ENCODE peak calls at places on chromosomes 4 and X, in six cellular contexts. One of them, this sample, is unnamed. For H3K4me1, the result is how much of the 10 kb centered on the place peaks cover.

GRCh38 chr4:122152699-122153328 is 683 bp downstream of the BLTP1 start:
- DNase-seq in neural progenitor cell: peak
- DNase-seq in stomach: peak
- DNase-seq in uterus: no peak
- DNase-seq in psoas muscle: peak
- DNase-seq in A673: peak
- DNase-seq in this sample: peak

GRCh38 chr4:41569957-41570356 is 32.0 kb downstream of the LIMCH1 start:
- DNase-seq in neural progenitor cell: peak
- DNase-seq in stomach: no peak
- DNase-seq in uterus: no peak
- DNase-seq in psoas muscle: peak
- DNase-seq in A673: no peak
- DNase-seq in this sample: peak

GRCh38 chrX:131067846-131068745 is 9.9 kb downstream of the ARHGAP36 start:
- DNase-seq in neural progenitor cell: peak
- DNase-seq in stomach: no peak
- DNase-seq in uterus: no peak
- DNase-seq in psoas muscle: no peak
- DNase-seq in A673: no peak
- DNase-seq in this sample: no peak

GRCh38 chrX:25020391-25021131 is 4.8 kb upstream of the ARX start:
- DNase-seq in neural progenitor cell: peak
- DNase-seq in stomach: no peak
- DNase-seq in uterus: no peak
- DNase-seq in psoas muscle: peak
- DNase-seq in A673: peak
- DNase-seq in this sample: no peak

GRCh38 chr4:20109395-20109794 is 142.3 kb upstream of the SLIT2 start:
- DNase-seq in neural progenitor cell: no peak
- DNase-seq in stomach: no peak
- DNase-seq in uterus: no peak
- DNase-seq in psoas muscle: no peak
- DNase-seq in A673: no peak
- DNase-seq in this sample: no peak

GRCh38 chr4:16442296-16442695 is 216.0 kb upstream of the TAPT1 start:
- DNase-seq in neural progenitor cell: no peak
- DNase-seq in stomach: no peak
- DNase-seq in uterus: no peak
- DNase-seq in psoas muscle: no peak
- DNase-seq in A673: no peak
- DNase-seq in this sample: no peak

GRCh38 chr4:145299380-145300076 is 119.1 kb upstream of the OTUD4 start:
- DNase-seq in neural progenitor cell: no peak
- DNase-seq in stomach: no peak
- DNase-seq in uterus: no peak
- DNase-seq in psoas muscle: no peak
- DNase-seq in A673: peak
- DNase-seq in this sample: no peak

GRCh38 chr4:75990129-75990528 is 616 bp downstream of the SDAD1 start:
- DNase-seq in neural progenitor cell: peak
- DNase-seq in stomach: no peak
- DNase-seq in uterus: no peak
- DNase-seq in psoas muscle: no peak
- DNase-seq in A673: no peak
- DNase-seq in this sample: no peak

GRCh38 chrX:121308276-121308805 is 260.9 kb downstream of the GLUD2 start:
- DNase-seq in neural progenitor cell: peak
- DNase-seq in stomach: no peak
- DNase-seq in uterus: peak
- DNase-seq in psoas muscle: no peak
- DNase-seq in A673: peak
- DNase-seq in this sample: no peak

GRCh38 chrX:17580529-17581155 is 156.7 kb upstream of the SCML1 start:
- DNase-seq in neural progenitor cell: no peak
- DNase-seq in stomach: no peak
- DNase-seq in uterus: peak
- DNase-seq in psoas muscle: no peak
- DNase-seq in A673: peak
- DNase-seq in this sample: no peak

GRCh38 chrX:66015152-66015827 is 24.6 kb downstream of the VSIG4 start:
- DNase-seq in neural progenitor cell: no peak
- DNase-seq in stomach: no peak
- DNase-seq in uterus: no peak
- DNase-seq in psoas muscle: no peak
- DNase-seq in A673: no peak
- DNase-seq in this sample: peak

GRCh38 chr4:123043793-123044425 is 121.5 kb upstream of the NUDT6 start:
- DNase-seq in neural progenitor cell: no peak
- DNase-seq in stomach: no peak
- DNase-seq in uterus: no peak
- DNase-seq in psoas muscle: no peak
- DNase-seq in A673: no peak
- DNase-seq in this sample: no peak

GRCh38 chr4:82989567-82990429 is 20.8 kb downstream of the LIN54 start:
- DNase-seq in neural progenitor cell: no peak
- DNase-seq in stomach: no peak
- DNase-seq in uterus: no peak
- DNase-seq in psoas muscle: no peak
- DNase-seq in A673: no peak
- DNase-seq in this sample: no peak

GRCh38 chrX:6614516-6614915 is 79.6 kb upstream of the VCX3A start:
- DNase-seq in neural progenitor cell: peak
- DNase-seq in stomach: no peak
- DNase-seq in uterus: no peak
- DNase-seq in psoas muscle: no peak
- DNase-seq in A673: no peak
- DNase-seq in this sample: no peak

GRCh38 chr4:6605605-6606004 is 30.6 kb downstream of the MAN2B2 start:
- DNase-seq in neural progenitor cell: no peak
- DNase-seq in stomach: no peak
- DNase-seq in uterus: no peak
- DNase-seq in psoas muscle: no peak
- DNase-seq in A673: no peak
- DNase-seq in this sample: no peak

GRCh38 chr4:110472583-110473329 is 3.2 kb upstream of the ENPEP start:
- DNase-seq in neural progenitor cell: peak
- DNase-seq in stomach: no peak
- DNase-seq in uterus: no peak
- DNase-seq in psoas muscle: no peak
- DNase-seq in A673: no peak
- DNase-seq in this sample: no peak

GRCh38 chrX:38571058-38571457 is 9.7 kb downstream of the TSPAN7 start:
- DNase-seq in neural progenitor cell: no peak
- DNase-seq in stomach: no peak
- DNase-seq in uterus: no peak
- DNase-seq in psoas muscle: no peak
- DNase-seq in A673: no peak
- DNase-seq in this sample: no peak

GRCh38 chrX:45347877-45348675 is 147.4 kb upstream of the DIPK2B start:
- DNase-seq in neural progenitor cell: no peak
- DNase-seq in stomach: no peak
- DNase-seq in uterus: no peak
- DNase-seq in psoas muscle: no peak
- DNase-seq in A673: no peak
- DNase-seq in this sample: no peak

GRCh38 chr4:139704915-139705485 is 39.4 kb downstream of the MGST2 start:
- DNase-seq in neural progenitor cell: no peak
- DNase-seq in stomach: no peak
- DNase-seq in uterus: no peak
- DNase-seq in psoas muscle: no peak
- DNase-seq in A673: peak
- DNase-seq in this sample: no peak

GRCh38 chr4:30790123-30790522 is 70.0 kb downstream of the PCDH7 start:
- DNase-seq in neural progenitor cell: no peak
- DNase-seq in stomach: no peak
- DNase-seq in uterus: no peak
- DNase-seq in psoas muscle: no peak
- DNase-seq in A673: no peak
- DNase-seq in this sample: no peak

GRCh38 chrX:23637187-23637586 is 30.1 kb upstream of the PRDX4 start:
- DNase-seq in neural progenitor cell: no peak
- DNase-seq in stomach: no peak
- DNase-seq in uterus: no peak
- DNase-seq in psoas muscle: no peak
- DNase-seq in A673: no peak
- DNase-seq in this sample: no peak

GRCh38 chr4:85910985-85911384 is 436.0 kb downstream of the ARHGAP24 start:
- DNase-seq in neural progenitor cell: no peak
- DNase-seq in stomach: no peak
- DNase-seq in uterus: no peak
- DNase-seq in psoas muscle: no peak
- DNase-seq in A673: no peak
- DNase-seq in this sample: no peak

GRCh38 chrX:68084765-68085164 is 348.5 kb downstream of the OPHN1 start:
- DNase-seq in neural progenitor cell: no peak
- DNase-seq in stomach: no peak
- DNase-seq in uterus: peak
- DNase-seq in psoas muscle: no peak
- DNase-seq in A673: no peak
- DNase-seq in this sample: no peak

GRCh38 chr4:73728091-73728741 is 12.2 kb upstream of the CXCL8 start:
- DNase-seq in neural progenitor cell: no peak
- DNase-seq in stomach: no peak
- DNase-seq in uterus: no peak
- DNase-seq in psoas muscle: no peak
- DNase-seq in A673: no peak
- DNase-seq in this sample: no peak

DNA sequence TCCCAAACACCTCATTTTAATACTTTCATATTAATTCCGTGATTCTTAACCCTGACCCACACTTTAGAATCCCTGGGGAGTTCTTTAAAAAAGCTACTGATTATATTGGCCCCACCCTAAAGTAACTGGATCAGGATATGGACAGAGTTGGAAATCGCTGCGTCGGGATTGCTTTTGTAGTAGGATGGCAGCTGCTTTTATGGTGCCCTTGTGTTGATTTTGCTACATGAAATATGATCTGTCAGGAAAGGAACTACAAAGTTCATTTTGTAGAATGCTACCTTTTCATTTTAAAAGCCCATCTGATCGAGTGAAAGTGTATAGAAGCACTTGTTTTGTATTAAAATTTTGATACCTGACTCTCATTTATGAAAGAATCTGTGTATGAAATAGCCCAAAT is 43.6 kb downstream of the TMEM131L start:
- DNase-seq in neural progenitor cell: no peak
- DNase-seq in stomach: no peak
- DNase-seq in uterus: no peak
- DNase-seq in psoas muscle: no peak
- DNase-seq in A673: no peak
- DNase-seq in this sample: no peak
- H3K4me1 ChIP-seq in neural progenitor cell: under half
- H3K4me1 ChIP-seq in stomach: under half
- H3K4me1 ChIP-seq in uterus: under half
- H3K4me1 ChIP-seq in psoas muscle: half or more
- H3K4me1 ChIP-seq in A673: under half
- H3K4me1 ChIP-seq in this sample: under half

GRCh38 chr4:161803171-161803570 is 360.6 kb downstream of the FSTL5 start:
- DNase-seq in neural progenitor cell: no peak
- DNase-seq in stomach: no peak
- DNase-seq in uterus: no peak
- DNase-seq in psoas muscle: no peak
- DNase-seq in A673: no peak
- DNase-seq in this sample: no peak

GRCh38 chr4:161799687-161800086 is 364.1 kb downstream of the FSTL5 start:
- DNase-seq in neural progenitor cell: no peak
- DNase-seq in stomach: no peak
- DNase-seq in uterus: no peak
- DNase-seq in psoas muscle: no peak
- DNase-seq in A673: no peak
- DNase-seq in this sample: no peak
- H3K4me1 ChIP-seq in neural progenitor cell: under half
- H3K4me1 ChIP-seq in stomach: under half
- H3K4me1 ChIP-seq in uterus: under half
- H3K4me1 ChIP-seq in psoas muscle: under half
- H3K4me1 ChIP-seq in A673: under half
- H3K4me1 ChIP-seq in this sample: under half

DNA sequence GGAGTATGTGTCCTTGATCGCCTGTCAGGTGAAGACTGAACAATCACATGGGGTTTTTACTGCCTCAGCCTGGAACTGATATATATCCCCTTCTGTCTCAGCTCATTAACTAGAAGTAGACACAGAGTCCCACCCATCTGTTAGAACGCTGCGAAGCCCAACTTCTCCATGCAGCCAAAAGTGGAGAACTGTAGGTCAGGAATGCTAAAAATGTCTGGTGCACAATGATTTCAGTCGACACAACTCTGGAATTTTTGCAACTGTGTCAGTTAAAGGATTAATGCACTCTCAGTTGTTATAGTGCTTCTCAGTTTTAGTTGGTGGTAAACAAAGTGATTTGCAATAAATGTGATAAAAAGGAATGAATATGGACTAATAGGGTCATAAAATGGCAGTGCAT is 287.2 kb downstream of the INPP4B start:
- DNase-seq in neural progenitor cell: peak
- DNase-seq in stomach: no peak
- DNase-seq in uterus: no peak
- DNase-seq in psoas muscle: no peak
- DNase-seq in A673: peak
- DNase-seq in this sample: no peak
- H3K4me1 ChIP-seq in neural progenitor cell: under half
- H3K4me1 ChIP-seq in stomach: under half
- H3K4me1 ChIP-seq in uterus: under half
- H3K4me1 ChIP-seq in psoas muscle: under half
- H3K4me1 ChIP-seq in A673: under half
- H3K4me1 ChIP-seq in this sample: under half

GRCh38 chr4:78556655-78557054 is 5.1 kb downstream of the ANXA3 start:
- DNase-seq in neural progenitor cell: no peak
- DNase-seq in stomach: no peak
- DNase-seq in uterus: no peak
- DNase-seq in psoas muscle: no peak
- DNase-seq in A673: no peak
- DNase-seq in this sample: no peak

GRCh38 chr4:78561677-78562076 is 10.1 kb downstream of the ANXA3 start:
- DNase-seq in neural progenitor cell: no peak
- DNase-seq in stomach: no peak
- DNase-seq in uterus: no peak
- DNase-seq in psoas muscle: no peak
- DNase-seq in A673: no peak
- DNase-seq in this sample: no peak

GRCh38 chr4:78560296-78560963 is 8.9 kb downstream of the ANXA3 start:
- DNase-seq in neural progenitor cell: no peak
- DNase-seq in stomach: no peak
- DNase-seq in uterus: no peak
- DNase-seq in psoas muscle: no peak
- DNase-seq in A673: no peak
- DNase-seq in this sample: no peak

GRCh38 chr4:78558421-78558820 is 6.9 kb downstream of the ANXA3 start:
- DNase-seq in neural progenitor cell: no peak
- DNase-seq in stomach: no peak
- DNase-seq in uterus: no peak
- DNase-seq in psoas muscle: no peak
- DNase-seq in A673: no peak
- DNase-seq in this sample: no peak

DNA sequence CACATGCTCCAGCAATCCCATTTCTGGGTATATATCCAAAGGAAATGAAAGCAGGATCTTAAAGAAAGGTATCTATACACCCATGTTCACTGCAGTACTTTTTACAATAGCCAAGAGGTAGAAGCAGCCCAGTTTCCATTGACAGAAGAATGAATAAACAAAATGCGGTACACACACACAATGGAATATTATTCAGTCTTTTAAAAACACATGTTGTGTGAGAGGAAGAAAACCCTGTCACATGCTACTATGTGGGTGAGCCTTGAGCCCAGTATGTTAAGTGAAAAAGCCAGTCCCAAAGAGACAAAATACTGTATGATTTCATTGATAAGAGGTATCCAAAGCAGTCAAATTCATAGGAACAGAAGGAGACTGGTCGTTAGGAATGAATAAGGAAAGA is 6.3 kb downstream of the ANXA3 start:
- DNase-seq in neural progenitor cell: no peak
- DNase-seq in stomach: no peak
- DNase-seq in uterus: no peak
- DNase-seq in psoas muscle: no peak
- DNase-seq in A673: no peak
- DNase-seq in this sample: no peak
- H3K4me1 ChIP-seq in neural progenitor cell: under half
- H3K4me1 ChIP-seq in stomach: under half
- H3K4me1 ChIP-seq in uterus: under half
- H3K4me1 ChIP-seq in psoas muscle: under half
- H3K4me1 ChIP-seq in A673: under half
- H3K4me1 ChIP-seq in this sample: half or more

This sample was measured in left ventricle myocardium inferior.